ENCODE peak calls at places on chromosomes 7 and 10, in seven cellular contexts. D, N, Q, L, J, F and Z are unnamed samples.

GRCh38 chr10:2631557-2631956 is 435.8 kb upstream of the PFKP start:
- DNase-seq in N (no peak), Q (no peak), D (no peak), F (no peak), J (no peak), L (no peak), Z (no peak)

GRCh38 chr10:50558368-50558767 is 65.4 kb downstream of the SGMS1 start:
- DNase-seq in J (no peak), F (no peak), N (no peak), Q (no peak), D (no peak), L (no peak), Z (no peak)

GRCh38 chr7:136868496-136869005 is at the start of gene CHRM2:
- DNase-seq in Q (no peak), F (no peak), J (peak), N (no peak), D (peak), L (no peak), Z (no peak)

GRCh38 chr10:34885901-34886300 is 70.8 kb upstream of the PARD3 start:
- DNase-seq in N (no peak), Q (no peak), J (no peak), L (peak), F (no peak), D (no peak), Z (no peak)

GRCh38 chr10:34172936-34173533 is 642.1 kb downstream of the PARD3 start:
- DNase-seq in L (peak), N (peak), Q (no peak), J (no peak), F (peak), D (no peak), Z (no peak)

GRCh38 chr7:85286449-85286848 is 99.6 kb upstream of the SEMA3D start:
- DNase-seq in Q (no peak), N (no peak), D (no peak), L (no peak), F (no peak), J (no peak), Z (no peak)

GRCh38 chr10:96279219-96279641 is 7.9 kb upstream of the BLNK start:
- DNase-seq in D (no peak), Q (no peak), N (no peak), F (no peak), L (no peak), J (no peak), Z (no peak)

GRCh38 chr7:39085590-39086049 is 107.9 kb downstream of the POU6F2 start:
- DNase-seq in F (no peak), Q (no peak), J (peak), L (no peak), D (no peak), N (peak), Z (no peak)

GRCh38 chr7:22351329-22351692 is 5.6 kb downstream of the RAPGEF5 start:
- DNase-seq in L (peak), D (no peak), J (no peak), F (peak), N (peak), Q (no peak), Z (no peak)

GRCh38 chr10:28939352-28940157 is 262.2 kb downstream of the BAMBI start:
- DNase-seq in N (peak), J (peak), L (no peak), Q (no peak), F (peak), D (peak), Z (no peak)

GRCh38 chr10:43461950-43462349 is 25.0 kb downstream of the ZNF487 start:
- DNase-seq in L (peak), F (peak), N (peak), J (no peak), D (peak), Q (peak), Z (no peak)

GRCh38 chr10:43375401-43376020 is 4.1 kb downstream of the FXYD4 start:
- DNase-seq in N (no peak), Q (no peak), J (no peak), L (no peak), F (no peak), D (no peak), Z (no peak)

GRCh38 chr10:6918305-6918704 is 338.2 kb upstream of the PRKCQ start:
- DNase-seq in J (peak), D (no peak), Q (peak), L (no peak), F (peak), N (no peak), Z (no peak)

GRCh38 chr7:31373337-31374289 is 33.1 kb upstream of the NEUROD6 start:
- DNase-seq in L (peak), D (peak), F (peak), Q (no peak), J (peak), N (peak), Z (no peak)

GRCh38 chr10:127889605-127890195 is 3.0 kb downstream of the CLRN3 start:
- DNase-seq in D (peak), J (no peak), Q (no peak), N (peak), F (peak), L (peak), Z (no peak)

GRCh38 chr10:62687230-62687748 is 117.2 kb upstream of the ADO start:
- DNase-seq in D (peak), L (peak), N (peak), Q (no peak), F (peak), J (no peak), Z (no peak)

GRCh38 chr10:13959443-13960359 is 371.0 kb downstream of the FRMD4A start:
- DNase-seq in L (no peak), D (no peak), Q (no peak), N (no peak), J (no peak), F (no peak), Z (no peak)

GRCh38 chr10:3077506-3077905 is 10.2 kb downstream of the PFKP start:
- DNase-seq in N (no peak), Q (no peak), J (no peak), L (peak), F (no peak), D (no peak), Z (no peak)

GRCh38 chr10:45000138-45000763 is 472 bp upstream of the ZNF22 start:
- DNase-seq in J (no peak), D (peak), Q (no peak), L (peak), N (no peak), F (no peak), Z (no peak)

GRCh38 chr7:137681657-137682562 is 164.9 kb downstream of the DGKI start:
- DNase-seq in D (peak), Q (no peak), L (peak), F (peak), N (peak), J (no peak), Z (no peak)

GRCh38 chr10:48684463-48684791 is 246 bp upstream of the WDFY4 start:
- DNase-seq in Q (no peak), D (no peak), L (no peak), N (no peak), J (no peak), F (no peak), Z (no peak)

GRCh38 chr10:3080608-3081007 is 13.3 kb downstream of the PFKP start:
- DNase-seq in F (no peak), L (no peak), N (no peak), J (no peak), Q (no peak), D (no peak), Z (no peak)

GRCh38 chr7:100598425-100598824 is 3.7 kb upstream of the PCOLCE start:
- DNase-seq in N (no peak), L (no peak), F (no peak), J (no peak), Q (no peak), D (peak), Z (no peak)

GRCh38 chr7:157523371-157523765 is 186.6 kb downstream of the DNAJB6 start:
- DNase-seq in D (no peak), J (no peak), Q (peak), L (no peak), N (no peak), F (no peak), Z (no peak)

GRCh38 chr7:66696774-66697191 is 43.8 kb upstream of the RABGEF1 start:
- DNase-seq in D (peak), F (peak), Q (no peak), J (no peak), N (peak), L (no peak), Z (no peak)

GRCh38 chr10:125024496-125025234 is 82.7 kb downstream of the ZRANB1 start:
- DNase-seq in F (no peak), J (no peak), L (no peak), D (no peak), Q (no peak), N (no peak), Z (peak)

GRCh38 chr10:83375274-83375673 is 764.0 kb upstream of the GHITM start:
- DNase-seq in D (no peak), Q (no peak), F (no peak), L (no peak), J (no peak), N (no peak), Z (no peak)

GRCh38 chr10:23065549-23065948 is 29.8 kb upstream of the MSRB2 start:
- DNase-seq in D (peak), Q (no peak), F (peak), L (peak), J (no peak), N (peak), Z (no peak)

GRCh38 chr10:103678104-103678526 is 177.3 kb downstream of the SH3PXD2A start:
- DNase-seq in N (peak), Q (peak), L (no peak), J (no peak), D (peak), F (no peak), Z (no peak)

GRCh38 chr10:116069856-116070255 is 203.2 kb downstream of the GFRA1 start:
- DNase-seq in Q (no peak), N (no peak), F (no peak), J (no peak), D (no peak), L (no peak), Z (no peak)

GRCh38 chr7:117283371-117283770 is 39.5 kb downstream of the WNT2 start:
- DNase-seq in Q (no peak), L (peak), N (peak), J (no peak), F (no peak), D (peak), Z (no peak)

GRCh38 chr10:74081192-74081803 is 69.3 kb downstream of the AP3M1 start:
- DNase-seq in F (peak), L (peak), Q (peak), N (peak), D (peak), J (peak), Z (peak)

GRCh38 chr7:152588350-152588749 is 87.6 kb downstream of the XRCC2 start:
- DNase-seq in D (peak), Q (no peak), F (peak), J (no peak), N (peak), L (peak), Z (no peak)

DNA sequence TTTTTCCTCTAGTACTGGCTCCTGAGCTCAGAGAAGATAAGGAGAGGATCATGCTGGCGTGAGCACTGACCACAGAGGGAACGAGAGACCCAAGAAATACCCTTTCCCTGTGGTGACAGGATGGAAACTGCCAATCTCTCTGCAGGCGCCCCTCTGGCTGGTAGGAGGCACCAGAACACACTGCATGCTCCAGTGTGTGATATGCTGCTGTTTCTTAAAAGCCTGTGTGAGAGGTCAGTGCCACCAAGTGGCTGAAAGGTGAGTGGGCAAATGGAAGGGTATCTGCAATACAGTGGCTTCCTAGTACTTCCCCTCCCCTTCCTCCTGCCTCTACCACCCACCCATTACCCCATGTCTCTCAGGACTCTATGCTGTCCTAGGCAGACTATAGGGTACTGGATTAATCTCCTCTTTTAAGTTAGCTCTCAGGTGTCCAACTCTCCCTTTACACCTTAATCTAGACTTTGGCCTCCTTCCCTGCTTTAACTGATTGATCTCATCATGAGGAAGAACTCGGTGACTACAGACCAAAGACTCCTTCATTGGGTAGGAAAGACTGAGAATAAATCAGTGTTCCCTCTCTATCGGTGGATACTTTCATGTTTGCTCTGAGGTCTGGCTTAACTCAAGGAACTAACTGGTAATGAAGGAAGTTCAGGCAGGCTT is 283.6 kb downstream of the ADRA2A start:
- DNase-seq in D (no peak), J (peak), F (peak), Q (no peak), L (peak), N (peak), Z (no peak)
- TF ChIP-seq CTCF in D (peak), J (no peak), F (peak), Q (no peak), L (peak), N (peak), Z (peak)

GRCh38 chr10:24503627-24504320 is 219.9 kb downstream of the ARHGAP21 start:
- DNase-seq in Q (no peak), N (peak), F (peak), J (peak), D (peak), L (peak), Z (no peak)
- TF ChIP-seq CTCF in Q (no peak), N (peak), F (peak), J (peak), D (peak), L (peak), Z (peak)

DNA sequence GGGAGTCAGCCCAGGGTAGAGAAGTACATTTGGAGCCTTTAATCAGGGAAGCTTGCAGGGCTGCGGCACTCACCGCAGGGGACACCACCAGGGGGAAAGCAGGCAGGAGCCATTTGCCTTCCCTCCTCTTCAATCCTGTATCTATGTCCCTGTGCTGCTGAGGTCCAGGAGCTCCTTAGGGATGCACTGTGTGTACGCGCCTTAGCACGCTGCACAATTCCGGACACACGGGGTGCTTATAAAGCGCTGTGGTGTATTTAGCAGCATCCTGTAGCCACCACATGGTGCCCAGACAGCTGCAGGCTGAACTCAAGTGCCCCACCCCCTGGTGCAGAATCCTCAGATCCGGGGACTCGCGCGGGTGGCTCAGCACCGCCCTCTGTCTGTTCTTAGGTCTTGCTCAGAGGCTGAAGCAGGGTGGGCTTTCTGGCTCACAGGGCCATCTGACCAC is 421.4 kb downstream of the SDK1 start:
- DNase-seq in F (no peak), D (peak), N (no peak), J (peak), L (no peak), Q (peak), Z (no peak)
- TF ChIP-seq CTCF in F (no peak), D (no peak), N (no peak), J (peak), L (no peak), Q (no peak), Z (peak)

GRCh38 chr7:94509879-94510581 is 421 bp downstream of the CASD1 start:
- DNase-seq in N (peak), F (peak), D (peak), J (peak), L (peak), Q (peak), Z (peak)
- TF ChIP-seq CTCF in N (peak), F (no peak), D (peak), J (no peak), L (no peak), Q (no peak), Z (peak)

DNA sequence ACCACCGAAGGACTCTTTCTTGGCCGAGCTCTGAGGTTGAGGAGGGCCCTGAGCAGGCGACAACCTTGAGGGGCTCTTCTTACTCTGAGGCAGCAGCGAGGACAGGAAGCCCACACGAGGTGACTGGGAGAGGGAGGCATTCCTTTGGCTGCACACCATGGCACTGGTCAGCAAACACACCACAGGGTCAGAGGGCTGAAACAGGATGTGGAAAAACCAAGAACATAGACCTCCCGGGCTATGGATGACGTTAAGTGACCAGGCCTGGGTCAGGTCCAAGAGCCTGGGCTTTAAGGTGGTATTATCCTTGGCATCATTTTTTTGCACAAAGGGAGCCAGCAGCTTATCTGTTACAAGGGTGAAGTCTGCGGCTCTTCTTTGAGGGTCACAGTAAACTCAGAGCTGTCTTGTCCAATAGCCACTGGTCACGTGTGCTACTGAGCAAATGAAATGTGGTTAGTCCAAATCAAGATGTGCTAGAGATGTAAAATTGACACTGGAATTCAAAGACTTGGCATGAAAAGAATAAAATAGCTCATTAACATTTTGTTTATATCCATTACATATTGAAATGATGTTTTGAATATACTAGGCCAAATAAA is 7.0 kb downstream of the WDR91 start:
- DNase-seq in N (no peak), Q (no peak), J (no peak), F (no peak), L (no peak), D (peak), Z (no peak)
- TF ChIP-seq CTCF in N (no peak), Q (no peak), J (no peak), F (no peak), L (no peak), D (no peak), Z (no peak)

DNA sequence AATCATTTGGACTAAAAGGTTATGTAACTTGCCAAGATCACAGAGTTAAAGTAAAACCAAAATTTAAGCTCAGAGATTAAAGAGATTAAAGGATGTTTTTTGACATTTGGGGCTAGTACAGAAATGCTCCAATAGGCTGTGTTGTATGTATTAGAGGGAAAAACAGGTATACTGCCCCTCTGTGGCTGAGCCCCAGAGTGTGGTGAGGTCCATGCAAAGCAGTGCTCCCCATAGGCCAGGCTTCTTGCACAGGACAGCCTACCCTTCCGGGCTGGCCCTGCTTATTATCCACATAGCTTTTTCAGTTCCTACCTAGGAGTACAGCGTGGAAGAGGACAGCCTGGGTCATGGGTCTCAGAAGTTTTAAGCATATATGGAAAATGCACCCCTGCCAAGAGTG is 322.9 kb downstream of the POM121L12 start:
- DNase-seq in L (no peak), J (peak), F (no peak), D (no peak), N (no peak), Q (no peak), Z (no peak)
- TF ChIP-seq CTCF in L (no peak), J (no peak), F (no peak), D (no peak), N (no peak), Q (no peak), Z (peak)